ENCODE peak calls at places on chromosomes 6 and 20, in nine cellular contexts. J is B cell; O is lung microvascular endothelial cell; I is ACHN; N is stimulated activated CD8-positive, alpha-beta memory T cell treated with anti-CD3 and anti-CD28 coated beads, Interleukin-12 subunit alpha, Interleukin-12 subunit beta, amount 100 ng/mL, for 4 hours; V is left cardiac atrium; A is NCI-H2081; X is Kasumi-1; P is ELR. K is an unnamed sample.

GRCh38 chr20:49693435-49694171 is 20.1 kb downstream of the B4GALT5 start:
- DNase-seq in J (no peak), O (no peak), I (no peak), N (no peak), V (no peak), A (no peak), X (no peak), P (peak), K (no peak)

GRCh38 chr6:20464847-20465246 is 63.2 kb downstream of the E2F3 start:
- DNase-seq in J (no peak), O (no peak), I (no peak), N (no peak), V (no peak), A (no peak), X (no peak), P (no peak), K (no peak)

GRCh38 chr20:60693513-60694133 is 558.4 kb upstream of the CDH4 start:
- DNase-seq in J (no peak), O (no peak), I (no peak), N (no peak), V (no peak), A (no peak), X (no peak), P (no peak), K (no peak)

GRCh38 chr6:125784365-125784764 is 6.4 kb upstream of the NCOA7 start:
- DNase-seq in J (no peak), O (no peak), I (no peak), N (no peak), V (no peak), A (no peak), X (no peak), P (no peak), K (no peak)

GRCh38 chr6:168002812-168003211 is 5.3 kb downstream of the KIF25 start:
- DNase-seq in J (no peak), O (no peak), I (no peak), N (no peak), V (no peak), A (no peak), X (no peak), P (no peak), K (no peak)

GRCh38 chr20:33119725-33120720 is 40.6 kb downstream of the BPIFB4 start:
- DNase-seq in J (no peak), O (no peak), I (no peak), N (no peak), V (no peak), A (no peak), X (no peak), P (peak), K (no peak)

GRCh38 chr6:111632468-111633247 is 27.0 kb upstream of the TRAF3IP2 start:
- DNase-seq in J (no peak), O (no peak), I (no peak), N (no peak), V (no peak), A (no peak), X (no peak), P (no peak), K (no peak)

GRCh38 chr20:24651171-24651972 is 181.9 kb downstream of the SYNDIG1 start:
- DNase-seq in J (no peak), O (no peak), I (peak), N (no peak), V (no peak), A (no peak), X (no peak), P (peak), K (no peak)

GRCh38 chr6:30914854-30915590 is 984 bp downstream of the VARS2 start:
- DNase-seq in J (peak), O (no peak), I (no peak), N (no peak), V (no peak), A (no peak), X (no peak), P (no peak), K (no peak)

GRCh38 chr6:35302604-35303218 is 5.1 kb downstream of the DEF6 start:
- DNase-seq in J (peak), O (peak), I (peak), N (peak), V (peak), A (no peak), X (peak), P (peak), K (no peak)

GRCh38 chr6:89270951-89271721 is 44.0 kb downstream of the GABRR2 start:
- DNase-seq in J (peak), O (no peak), I (no peak), N (no peak), V (no peak), A (no peak), X (peak), P (no peak), K (no peak)

GRCh38 chr20:61956396-61957342 is 109.0 kb downstream of the TAF4 start:
- DNase-seq in J (no peak), O (no peak), I (no peak), N (no peak), V (no peak), A (peak), X (no peak), P (no peak), K (no peak)

GRCh38 chr6:42173101-42173500 is at the start of gene GUCA1A:
- DNase-seq in J (no peak), O (no peak), I (no peak), N (no peak), V (no peak), A (no peak), X (no peak), P (no peak), K (no peak)

GRCh38 chr6:9537381-9537780 is 877.5 kb downstream of the TFAP2A start:
- DNase-seq in J (no peak), O (peak), I (no peak), N (no peak), V (no peak), A (no peak), X (no peak), P (peak), K (no peak)

GRCh38 chr6:110980648-110981047 is 1.2 kb upstream of the RPF2 start:
- DNase-seq in J (no peak), O (no peak), I (no peak), N (no peak), V (no peak), A (no peak), X (no peak), P (no peak), K (no peak)

GRCh38 chr6:6494677-6495076 is 93.8 kb upstream of the LY86 start:
- DNase-seq in J (peak), O (no peak), I (peak), N (no peak), V (peak), A (peak), X (peak), P (peak), K (no peak)

GRCh38 chr6:6599468-6599873 is 11.0 kb downstream of the LY86 start:
- DNase-seq in J (no peak), O (no peak), I (no peak), N (no peak), V (peak), A (no peak), X (no peak), P (no peak), K (no peak)

GRCh38 chr6:144753023-144753705 is 468.0 kb downstream of the UTRN start:
- DNase-seq in J (no peak), O (no peak), I (no peak), N (no peak), V (no peak), A (no peak), X (no peak), P (no peak), K (no peak)

GRCh38 chr6:7236312-7237209 is 76.4 kb downstream of the SSR1 start:
- DNase-seq in J (no peak), O (no peak), I (no peak), N (no peak), V (no peak), A (no peak), X (no peak), P (no peak), K (no peak)

GRCh38 chr6:158629376-158630221 is 14.9 kb downstream of the DYNLT1 start:
- DNase-seq in J (no peak), O (no peak), I (no peak), N (no peak), V (peak), A (no peak), X (no peak), P (no peak), K (no peak)

GRCh38 chr6:133965817-133966360 is 12.9 kb downstream of the TBPL1 start:
- DNase-seq in J (no peak), O (no peak), I (no peak), N (no peak), V (no peak), A (no peak), X (no peak), P (no peak), K (no peak)

GRCh38 chr6:14046476-14047068 is 71.0 kb upstream of the CD83 start:
- DNase-seq in J (peak), O (peak), I (peak), N (no peak), V (peak), A (peak), X (peak), P (peak), K (no peak)

GRCh38 chr6:125554456-125554855 is 195.0 kb upstream of the HEY2 start:
- DNase-seq in J (no peak), O (no peak), I (no peak), N (no peak), V (no peak), A (no peak), X (no peak), P (no peak), K (no peak)

GRCh38 chr6:7640607-7641577 is 50.9 kb downstream of the SNRNP48 start:
- DNase-seq in J (no peak), O (peak), I (peak), N (no peak), V (no peak), A (no peak), X (no peak), P (peak), K (no peak)

GRCh38 chr6:148850936-148851335 is 104.1 kb downstream of the UST start:
- DNase-seq in J (no peak), O (no peak), I (no peak), N (no peak), V (no peak), A (no peak), X (no peak), P (no peak), K (no peak)

GRCh38 chr6:54267798-54268197 is 40.4 kb upstream of the TINAG start:
- DNase-seq in J (no peak), O (peak), I (peak), N (no peak), V (no peak), A (peak), X (peak), P (peak), K (no peak)

GRCh38 chr20:7859371-7859802 is 80.9 kb downstream of the HAO1 start:
- DNase-seq in J (peak), O (peak), I (peak), N (no peak), V (no peak), A (peak), X (peak), P (peak), K (no peak)

GRCh38 chr6:117627533-117627932 is 25.2 kb upstream of the GOPC start:
- DNase-seq in J (no peak), O (no peak), I (no peak), N (no peak), V (no peak), A (no peak), X (no peak), P (no peak), K (no peak)

GRCh38 chr6:41159415-41160082 is 3.4 kb downstream of the TREM2 start:
- DNase-seq in J (no peak), O (no peak), I (no peak), N (no peak), V (no peak), A (peak), X (no peak), P (no peak), K (no peak)

GRCh38 chr20:57221916-57222630 is 44.4 kb downstream of the BMP7 start:
- DNase-seq in J (no peak), O (no peak), I (no peak), N (no peak), V (no peak), A (no peak), X (no peak), P (no peak), K (no peak)

GRCh38 chr6:151239603-151240035 is at the start of gene AKAP12:
- DNase-seq in J (no peak), O (peak), I (no peak), N (no peak), V (peak), A (peak), X (no peak), P (no peak), K (no peak)

GRCh38 chr6:2791124-2792050 is 26.2 kb downstream of the WRNIP1 start:
- DNase-seq in J (peak), O (peak), I (peak), N (no peak), V (peak), A (peak), X (peak), P (peak), K (no peak)

GRCh38 chr6:4920914-4921410 is 82.9 kb downstream of the RPP40 start:
- DNase-seq in J (no peak), O (peak), I (no peak), N (no peak), V (no peak), A (no peak), X (no peak), P (peak), K (no peak)